ENCODE peak calls at places on chromosomes 16 and 17, in four cellular contexts. One of them, this sample, is unnamed.

GRCh38 chr16:6777624-6778023 is 555.0 kb upstream of the RBFOX1 start:
- DNase-seq in K562: no peak
- DNase-seq in SK-N-SH: no peak
- DNase-seq in GM12878: no peak
- DNase-seq in this sample: no peak

GRCh38 chr16:85913688-85914422 is 14.9 kb downstream of the IRF8 start:
- DNase-seq in GM12878: no peak
- DNase-seq in K562: no peak
- DNase-seq in SK-N-SH: no peak
- DNase-seq in this sample: no peak

GRCh38 chr17:75864448-75864871 is 9.3 kb upstream of the WBP2 start:
- DNase-seq in GM12878: peak; percentile 77
- DNase-seq in SK-N-SH: peak; percentile 35
- DNase-seq in K562: peak; percentile 58
- DNase-seq in this sample: no peak

GRCh38 chr16:47204736-47205499 is 61.2 kb upstream of the NETO2 start:
- DNase-seq in GM12878: no peak
- DNase-seq in K562: no peak
- DNase-seq in SK-N-SH: no peak
- DNase-seq in this sample: no peak

GRCh38 chr17:10499950-10500349 is 18.4 kb downstream of the MYH1 start:
- DNase-seq in K562: no peak
- DNase-seq in GM12878: no peak
- DNase-seq in SK-N-SH: no peak
- DNase-seq in this sample: no peak

GRCh38 chr16:30896890-30897730 is 696 bp downstream of the CTF1 start:
- DNase-seq in GM12878: no peak
- DNase-seq in SK-N-SH: peak; percentile 90
- DNase-seq in K562: peak; percentile 97
- DNase-seq in this sample: peak; percentile 94

GRCh38 chr17:19523690-19524089 is 10.0 kb upstream of the SLC47A1 start:
- DNase-seq in GM12878: no peak
- DNase-seq in SK-N-SH: no peak
- DNase-seq in K562: no peak
- DNase-seq in this sample: no peak

GRCh38 chr16:55809851-55810250 is 23.0 kb downstream of the CES1 start:
- DNase-seq in K562: no peak
- DNase-seq in GM12878: no peak
- DNase-seq in SK-N-SH: no peak
- DNase-seq in this sample: no peak

GRCh38 chr16:65658339-65659275 is 536.7 kb upstream of the CDH11 start:
- DNase-seq in K562: no peak
- DNase-seq in SK-N-SH: peak; percentile 54
- DNase-seq in GM12878: no peak
- DNase-seq in this sample: no peak

GRCh38 chr16:1989209-1989825 is 453 bp upstream of the SYNGR3 start:
- DNase-seq in K562: no peak
- DNase-seq in SK-N-SH: no peak
- DNase-seq in GM12878: no peak
- DNase-seq in this sample: peak; percentile 54

GRCh38 chr17:21079196-21079595 is 36.4 kb upstream of the USP22 start:
- DNase-seq in GM12878: no peak
- DNase-seq in SK-N-SH: no peak
- DNase-seq in K562: no peak
- DNase-seq in this sample: no peak

GRCh38 chr16:13435415-13435814 is 484.5 kb upstream of the ERCC4 start:
- DNase-seq in SK-N-SH: no peak
- DNase-seq in GM12878: no peak
- DNase-seq in K562: no peak
- DNase-seq in this sample: no peak

GRCh38 chr17:7873051-7873450 is 15.2 kb downstream of the CYB5D1 start:
- DNase-seq in K562: no peak
- DNase-seq in GM12878: no peak
- DNase-seq in SK-N-SH: no peak
- DNase-seq in this sample: no peak

GRCh38 chr16:1532081-1532760 is 1.2 kb upstream of the TMEM204 start:
- DNase-seq in GM12878: no peak
- DNase-seq in K562: no peak
- DNase-seq in SK-N-SH: no peak
- DNase-seq in this sample: no peak

GRCh38 chr16:79618041-79618711 is 17.6 kb upstream of the MAF start:
- DNase-seq in K562: no peak
- DNase-seq in GM12878: no peak
- DNase-seq in SK-N-SH: no peak
- DNase-seq in this sample: no peak

GRCh38 chr16:11349599-11350276 is 4.5 kb downstream of the RMI2 start:
- DNase-seq in SK-N-SH: no peak
- DNase-seq in K562: no peak
- DNase-seq in GM12878: no peak
- DNase-seq in this sample: no peak

GRCh38 chr16:64051826-64052225 is 1070.0 kb downstream of the CDH11 start:
- DNase-seq in GM12878: no peak
- DNase-seq in SK-N-SH: no peak
- DNase-seq in K562: no peak
- DNase-seq in this sample: no peak
- TF ChIP-seq USF2 in GM12878: no peak
- TF ChIP-seq USF2 in SK-N-SH: no peak
- TF ChIP-seq USF2 in K562: no peak
- TF ChIP-seq USF2 in this sample: no peak

GRCh38 chr16:5584100-5584499 is 486.5 kb upstream of the EEF2KMT start:
- DNase-seq in GM12878: no peak
- DNase-seq in K562: no peak
- DNase-seq in SK-N-SH: no peak
- DNase-seq in this sample: no peak
- TF ChIP-seq USF1 in GM12878: no peak
- TF ChIP-seq USF1 in K562: no peak
- TF ChIP-seq USF1 in SK-N-SH: no peak
- TF ChIP-seq USF1 in this sample: no peak

DNA sequence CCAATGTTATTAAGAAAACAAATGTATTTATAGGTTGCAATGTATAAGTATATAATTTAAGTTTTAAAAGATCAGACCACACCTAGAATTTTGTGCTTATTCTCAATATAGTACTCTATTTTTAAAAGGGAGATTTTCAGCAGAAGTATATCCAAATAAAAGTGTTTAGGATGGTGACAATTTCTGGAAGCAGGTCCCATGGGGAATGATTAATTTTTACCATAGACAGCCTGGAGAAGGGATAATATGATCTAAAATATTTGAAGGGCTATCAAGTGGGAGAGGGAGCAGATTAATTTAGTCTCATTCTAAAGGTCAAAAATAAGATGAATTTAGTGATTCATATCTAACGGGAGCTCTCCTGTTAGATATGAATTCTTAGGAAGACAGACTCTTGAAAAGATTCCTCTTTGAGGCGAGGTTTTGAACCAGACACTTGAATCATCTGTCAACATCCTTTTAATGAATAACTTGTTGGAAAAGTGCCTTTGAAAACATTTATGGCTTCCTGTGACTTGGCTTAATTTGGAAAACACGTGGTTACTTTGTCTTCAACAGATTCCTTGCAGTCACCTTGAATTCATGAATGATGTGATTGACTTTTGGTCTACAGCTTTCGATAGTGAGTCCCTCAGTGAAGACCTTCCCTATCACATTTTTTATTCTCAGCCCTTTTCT is 29.3 kb upstream of the SMIM36 start:
- DNase-seq in SK-N-SH: no peak
- DNase-seq in GM12878: no peak
- DNase-seq in K562: no peak
- DNase-seq in this sample: no peak
- TF ChIP-seq USF2 in SK-N-SH: no peak
- TF ChIP-seq USF2 in GM12878: no peak
- TF ChIP-seq USF2 in K562: no peak
- TF ChIP-seq USF2 in this sample: no peak

GRCh38 chr16:4667203-4667983 is 26.0 kb upstream of the NUDT16L1 start:
- DNase-seq in GM12878: no peak
- DNase-seq in SK-N-SH: no peak
- DNase-seq in K562: no peak
- DNase-seq in this sample: no peak

GRCh38 chr16:4668313-4668960 is 24.9 kb upstream of the NUDT16L1 start:
- DNase-seq in SK-N-SH: no peak
- DNase-seq in K562: no peak
- DNase-seq in GM12878: no peak
- DNase-seq in this sample: no peak

GRCh38 chr16:4663756-4664465 is 29.5 kb upstream of the NUDT16L1 start:
- DNase-seq in K562: no peak
- DNase-seq in SK-N-SH: no peak
- DNase-seq in GM12878: no peak
- DNase-seq in this sample: no peak

GRCh38 chr16:4664538-4665418 is 28.6 kb upstream of the NUDT16L1 start:
- DNase-seq in SK-N-SH: no peak
- DNase-seq in K562: no peak
- DNase-seq in GM12878: no peak
- DNase-seq in this sample: no peak

GRCh38 chr16:4666537-4667202 is 26.7 kb upstream of the NUDT16L1 start:
- DNase-seq in GM12878: no peak
- DNase-seq in SK-N-SH: no peak
- DNase-seq in K562: no peak
- DNase-seq in this sample: no peak
- TF ChIP-seq USF1 in GM12878: no peak
- TF ChIP-seq USF1 in SK-N-SH: no peak
- TF ChIP-seq USF1 in K562: no peak
- TF ChIP-seq USF1 in this sample: no peak

DNA sequence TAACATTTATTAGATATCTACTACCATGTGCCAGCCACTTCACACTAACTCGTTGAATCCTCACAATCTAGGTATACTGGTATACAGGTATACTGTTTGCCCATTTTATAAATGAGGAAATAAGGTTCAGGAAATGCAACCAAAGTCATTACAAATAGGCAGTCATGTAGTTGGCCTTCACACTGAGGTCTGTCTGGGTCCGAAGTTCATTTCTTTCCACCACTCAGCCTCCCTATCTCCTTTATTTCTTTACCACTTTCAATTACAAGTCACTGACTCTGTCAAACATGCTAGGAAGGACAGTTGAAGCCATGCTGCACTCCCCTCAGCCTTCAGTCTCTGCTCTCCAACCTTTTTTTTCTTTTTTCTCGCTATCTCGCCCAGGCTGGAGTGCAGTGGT is 20.7 kb upstream of the SIAH1 start:
- DNase-seq in GM12878: no peak
- DNase-seq in SK-N-SH: no peak
- DNase-seq in K562: no peak
- DNase-seq in this sample: no peak
- TF ChIP-seq USF2 in GM12878: no peak
- TF ChIP-seq USF2 in SK-N-SH: no peak
- TF ChIP-seq USF2 in K562: no peak
- TF ChIP-seq USF2 in this sample: no peak

DNA sequence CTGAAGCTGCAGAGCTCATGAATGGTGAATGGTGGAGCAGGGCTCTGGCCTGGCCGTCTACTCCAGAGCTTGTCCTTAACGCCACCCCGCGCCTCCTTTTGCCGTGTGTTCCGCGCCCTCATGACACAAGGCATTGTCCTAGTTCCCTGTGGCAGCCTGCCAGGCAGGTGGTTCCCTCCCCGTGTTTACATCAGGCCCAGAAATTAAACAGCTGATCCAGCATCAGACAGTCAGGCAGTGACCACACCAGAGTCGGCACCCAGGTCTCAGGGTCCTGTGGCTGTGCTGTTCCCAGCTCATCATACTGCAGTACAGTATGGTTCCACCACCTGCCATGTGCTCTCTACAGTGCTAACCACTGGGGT is 119.7 kb downstream of the RAB11FIP4 start:
- DNase-seq in GM12878: no peak
- DNase-seq in K562: no peak
- DNase-seq in SK-N-SH: no peak
- DNase-seq in this sample: no peak
- TF ChIP-seq USF1 in GM12878: no peak
- TF ChIP-seq USF1 in K562: no peak
- TF ChIP-seq USF1 in SK-N-SH: no peak
- TF ChIP-seq USF1 in this sample: no peak

DNA sequence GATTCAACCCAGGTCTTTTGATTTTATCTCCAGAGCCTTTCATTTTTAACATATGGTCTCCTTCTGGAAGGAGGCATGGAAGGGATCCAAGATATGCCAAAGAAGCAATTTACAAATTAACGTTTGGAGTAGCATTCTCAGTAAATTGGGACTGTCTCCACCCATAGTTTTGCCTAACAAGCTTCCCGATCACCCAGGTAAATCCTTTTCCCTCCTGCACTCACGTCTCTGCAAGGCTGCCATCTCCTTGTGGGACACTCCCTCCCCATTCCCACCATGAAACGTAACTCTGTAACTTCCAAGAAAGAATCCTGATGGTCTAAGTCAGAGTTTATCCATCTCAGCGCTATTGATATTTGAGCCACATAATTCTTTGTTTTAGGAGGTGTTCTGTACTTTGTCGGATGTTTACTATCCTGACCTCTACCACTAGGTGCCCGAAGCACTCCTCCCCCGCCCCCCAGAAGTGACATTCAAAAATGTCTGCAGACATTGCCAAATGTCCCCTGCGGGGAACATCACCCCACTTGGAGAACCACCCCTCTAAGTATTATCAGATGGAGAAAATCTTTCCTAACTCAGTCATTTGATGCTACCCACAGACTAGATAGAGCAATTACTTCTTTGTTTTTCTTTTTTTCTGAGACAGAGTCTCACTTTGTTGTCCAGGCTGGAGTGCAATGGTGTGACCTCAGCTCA is 32.9 kb upstream of the NFAT5 start:
- DNase-seq in K562: peak; percentile 44
- DNase-seq in SK-N-SH: no peak
- DNase-seq in GM12878: no peak
- DNase-seq in this sample: no peak
- TF ChIP-seq USF2 in K562: no peak
- TF ChIP-seq USF2 in SK-N-SH: no peak
- TF ChIP-seq USF2 in GM12878: no peak
- TF ChIP-seq USF2 in this sample: no peak

DNA sequence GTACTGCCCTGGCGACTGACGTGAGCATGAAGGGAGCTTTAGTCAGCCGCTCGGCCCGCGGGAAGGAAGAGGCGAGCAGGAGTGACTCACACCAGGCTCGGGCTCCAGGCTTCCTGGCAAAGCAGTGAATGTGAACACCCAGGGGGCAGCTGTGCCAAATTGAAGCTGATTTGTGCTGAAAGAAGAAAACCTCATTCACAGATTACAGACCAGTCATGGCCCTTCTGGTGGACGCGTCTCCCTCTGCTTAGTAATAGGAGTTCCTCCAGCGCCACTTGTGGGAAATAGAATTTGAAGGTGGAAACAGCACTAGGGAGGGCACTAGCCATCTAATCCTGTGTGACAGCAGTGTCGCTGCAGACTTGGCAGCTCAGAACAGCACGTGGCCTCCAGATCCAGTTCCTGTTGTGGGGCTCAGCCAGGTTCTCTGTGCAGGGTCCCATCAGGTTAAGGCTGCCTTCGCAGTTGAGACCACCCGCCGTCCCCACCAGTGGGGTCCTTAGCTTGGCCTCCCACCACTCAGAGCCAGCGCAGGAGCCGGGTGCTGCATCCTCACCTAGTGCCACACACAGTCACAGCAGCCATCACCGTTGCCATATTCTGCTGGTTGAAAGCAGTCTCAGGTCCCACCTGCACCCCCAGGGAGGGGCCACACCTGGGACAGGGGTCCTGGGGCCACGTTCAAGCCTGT is 164.5 kb upstream of the CHMP6 start:
- DNase-seq in SK-N-SH: peak; percentile 73
- DNase-seq in K562: no peak
- DNase-seq in GM12878: no peak
- DNase-seq in this sample: no peak
- TF ChIP-seq USF1 in SK-N-SH: no peak
- TF ChIP-seq USF1 in K562: no peak
- TF ChIP-seq USF1 in GM12878: peak; percentile 3
- TF ChIP-seq USF1 in this sample: no peak

GRCh38 chr17:77332034-77332971 is 191.5 kb downstream of the SEC14L1 start:
- DNase-seq in GM12878: no peak
- DNase-seq in K562: no peak
- DNase-seq in SK-N-SH: no peak
- DNase-seq in this sample: peak; percentile 1
- TF ChIP-seq USF2 in GM12878: no peak
- TF ChIP-seq USF2 in K562: no peak
- TF ChIP-seq USF2 in SK-N-SH: no peak
- TF ChIP-seq USF2 in this sample: no peak